ENCODE peak calls at places on chromosomes 3 and 15, in ten cellular contexts. One of them, this sample, is unnamed.

GRCh38 chr3:147355104-147355854 is 51.1 kb downstream of the ZIC4 start:
- DNase-seq in CD4-positive, alpha-beta memory T cell: no peak
- DNase-seq in Panc1: no peak
- DNase-seq in HAP-1: no peak
- DNase-seq in CD8-positive, alpha-beta T cell: no peak
- DNase-seq in effector memory CD4-positive, alpha-beta T cell: no peak
- DNase-seq in mammary epithelial cell: no peak
- DNase-seq in endodermal cell: peak; percentile 55
- DNase-seq in heart right ventricle: no peak
- DNase-seq in upper lobe of right lung: no peak
- DNase-seq in this sample: no peak

GRCh38 chr15:57085267-57085666 is 166.8 kb downstream of the TCF12 start:
- DNase-seq in mammary epithelial cell: no peak
- DNase-seq in Panc1: no peak
- DNase-seq in CD8-positive, alpha-beta T cell: no peak
- DNase-seq in CD4-positive, alpha-beta memory T cell: no peak
- DNase-seq in HAP-1: no peak
- DNase-seq in heart right ventricle: no peak
- DNase-seq in upper lobe of right lung: no peak
- DNase-seq in endodermal cell: no peak
- DNase-seq in effector memory CD4-positive, alpha-beta T cell: no peak
- DNase-seq in this sample: no peak

GRCh38 chr15:89117790-89118189 is 29.5 kb downstream of the ABHD2 start:
- DNase-seq in CD4-positive, alpha-beta memory T cell: no peak
- DNase-seq in upper lobe of right lung: no peak
- DNase-seq in endodermal cell: no peak
- DNase-seq in heart right ventricle: no peak
- DNase-seq in effector memory CD4-positive, alpha-beta T cell: no peak
- DNase-seq in HAP-1: no peak
- DNase-seq in CD8-positive, alpha-beta T cell: no peak
- DNase-seq in mammary epithelial cell: no peak
- DNase-seq in Panc1: no peak
- DNase-seq in this sample: no peak

GRCh38 chr15:97566957-97567356 is 393.5 kb upstream of the ARRDC4 start:
- DNase-seq in upper lobe of right lung: no peak
- DNase-seq in HAP-1: no peak
- DNase-seq in CD8-positive, alpha-beta T cell: no peak
- DNase-seq in mammary epithelial cell: no peak
- DNase-seq in CD4-positive, alpha-beta memory T cell: no peak
- DNase-seq in Panc1: no peak
- DNase-seq in heart right ventricle: peak; percentile 7
- DNase-seq in endodermal cell: no peak
- DNase-seq in effector memory CD4-positive, alpha-beta T cell: no peak
- DNase-seq in this sample: no peak

GRCh38 chr3:127857270-127857801 is 35.0 kb upstream of the MGLL start:
- DNase-seq in upper lobe of right lung: no peak
- DNase-seq in heart right ventricle: no peak
- DNase-seq in CD4-positive, alpha-beta memory T cell: no peak
- DNase-seq in effector memory CD4-positive, alpha-beta T cell: no peak
- DNase-seq in mammary epithelial cell: no peak
- DNase-seq in Panc1: no peak
- DNase-seq in endodermal cell: no peak
- DNase-seq in CD8-positive, alpha-beta T cell: no peak
- DNase-seq in HAP-1: no peak
- DNase-seq in this sample: peak; percentile 28

GRCh38 chr3:50100956-50101845 is 12.5 kb downstream of the RBM5 start:
- DNase-seq in upper lobe of right lung: no peak
- DNase-seq in heart right ventricle: no peak
- DNase-seq in mammary epithelial cell: no peak
- DNase-seq in Panc1: no peak
- DNase-seq in endodermal cell: no peak
- DNase-seq in effector memory CD4-positive, alpha-beta T cell: no peak
- DNase-seq in CD8-positive, alpha-beta T cell: no peak
- DNase-seq in CD4-positive, alpha-beta memory T cell: no peak
- DNase-seq in HAP-1: peak; percentile 100
- DNase-seq in this sample: peak; percentile 40

GRCh38 chr3:114439279-114439678 is 145.5 kb downstream of the TIGIT start:
- DNase-seq in heart right ventricle: no peak
- DNase-seq in mammary epithelial cell: no peak
- DNase-seq in CD4-positive, alpha-beta memory T cell: no peak
- DNase-seq in upper lobe of right lung: no peak
- DNase-seq in endodermal cell: no peak
- DNase-seq in Panc1: no peak
- DNase-seq in effector memory CD4-positive, alpha-beta T cell: no peak
- DNase-seq in HAP-1: no peak
- DNase-seq in CD8-positive, alpha-beta T cell: no peak
- DNase-seq in this sample: peak; percentile 27

GRCh38 chr15:72176155-72176554 is 21.4 kb downstream of the GRAMD2A start:
- DNase-seq in Panc1: no peak
- DNase-seq in effector memory CD4-positive, alpha-beta T cell: no peak
- DNase-seq in mammary epithelial cell: no peak
- DNase-seq in upper lobe of right lung: no peak
- DNase-seq in endodermal cell: peak; percentile 35
- DNase-seq in CD8-positive, alpha-beta T cell: no peak
- DNase-seq in CD4-positive, alpha-beta memory T cell: no peak
- DNase-seq in heart right ventricle: no peak
- DNase-seq in HAP-1: no peak
- DNase-seq in this sample: no peak

GRCh38 chr3:81764665-81765064 is 3.2 kb upstream of the GBE1 start:
- DNase-seq in HAP-1: no peak
- DNase-seq in endodermal cell: no peak
- DNase-seq in upper lobe of right lung: no peak
- DNase-seq in mammary epithelial cell: no peak
- DNase-seq in CD8-positive, alpha-beta T cell: no peak
- DNase-seq in heart right ventricle: no peak
- DNase-seq in Panc1: no peak
- DNase-seq in effector memory CD4-positive, alpha-beta T cell: no peak
- DNase-seq in CD4-positive, alpha-beta memory T cell: no peak
- DNase-seq in this sample: peak; percentile 61

GRCh38 chr3:54223063-54223462 is 100.7 kb downstream of the CACNA2D3 start:
- DNase-seq in HAP-1: no peak
- DNase-seq in heart right ventricle: no peak
- DNase-seq in CD8-positive, alpha-beta T cell: no peak
- DNase-seq in Panc1: no peak
- DNase-seq in effector memory CD4-positive, alpha-beta T cell: no peak
- DNase-seq in CD4-positive, alpha-beta memory T cell: no peak
- DNase-seq in endodermal cell: no peak
- DNase-seq in upper lobe of right lung: no peak
- DNase-seq in mammary epithelial cell: no peak
- DNase-seq in this sample: no peak

GRCh38 chr3:15287565-15288330 is 44.6 kb downstream of the SH3BP5 start:
- DNase-seq in mammary epithelial cell: no peak
- DNase-seq in upper lobe of right lung: no peak
- DNase-seq in HAP-1: no peak
- DNase-seq in CD4-positive, alpha-beta memory T cell: no peak
- DNase-seq in CD8-positive, alpha-beta T cell: no peak
- DNase-seq in Panc1: no peak
- DNase-seq in endodermal cell: no peak
- DNase-seq in heart right ventricle: peak; percentile 50
- DNase-seq in effector memory CD4-positive, alpha-beta T cell: no peak
- DNase-seq in this sample: peak; percentile 75

GRCh38 chr3:184740509-184741258 is 28.8 kb upstream of the MAGEF1 start:
- DNase-seq in Panc1: no peak
- DNase-seq in effector memory CD4-positive, alpha-beta T cell: no peak
- DNase-seq in heart right ventricle: no peak
- DNase-seq in upper lobe of right lung: no peak
- DNase-seq in CD8-positive, alpha-beta T cell: no peak
- DNase-seq in HAP-1: no peak
- DNase-seq in mammary epithelial cell: peak; percentile 99
- DNase-seq in CD4-positive, alpha-beta memory T cell: no peak
- DNase-seq in endodermal cell: peak; percentile 46
- DNase-seq in this sample: peak; percentile 58

GRCh38 chr15:44588541-44588940 is 51.6 kb downstream of the EIF3J start:
- DNase-seq in effector memory CD4-positive, alpha-beta T cell: no peak
- DNase-seq in HAP-1: no peak
- DNase-seq in CD4-positive, alpha-beta memory T cell: no peak
- DNase-seq in heart right ventricle: no peak
- DNase-seq in endodermal cell: no peak
- DNase-seq in upper lobe of right lung: no peak
- DNase-seq in mammary epithelial cell: no peak
- DNase-seq in CD8-positive, alpha-beta T cell: no peak
- DNase-seq in Panc1: no peak
- DNase-seq in this sample: no peak

GRCh38 chr15:100832178-100832942 is 47.3 kb upstream of the ALDH1A3 start:
- DNase-seq in effector memory CD4-positive, alpha-beta T cell: no peak
- DNase-seq in endodermal cell: no peak
- DNase-seq in mammary epithelial cell: no peak
- DNase-seq in upper lobe of right lung: no peak
- DNase-seq in Panc1: no peak
- DNase-seq in HAP-1: no peak
- DNase-seq in heart right ventricle: no peak
- DNase-seq in CD4-positive, alpha-beta memory T cell: no peak
- DNase-seq in CD8-positive, alpha-beta T cell: no peak
- DNase-seq in this sample: no peak

GRCh38 chr3:124780356-124780755 is 50.1 kb downstream of the UMPS start:
- DNase-seq in HAP-1: no peak
- DNase-seq in endodermal cell: no peak
- DNase-seq in CD4-positive, alpha-beta memory T cell: no peak
- DNase-seq in Panc1: no peak
- DNase-seq in heart right ventricle: peak; percentile 87
- DNase-seq in CD8-positive, alpha-beta T cell: no peak
- DNase-seq in mammary epithelial cell: no peak
- DNase-seq in upper lobe of right lung: peak; percentile 58
- DNase-seq in effector memory CD4-positive, alpha-beta T cell: no peak
- DNase-seq in this sample: peak; percentile 95

GRCh38 chr3:27326211-27326948 is 42.8 kb downstream of the NEK10 start:
- DNase-seq in CD4-positive, alpha-beta memory T cell: no peak
- DNase-seq in heart right ventricle: peak; percentile 52
- DNase-seq in mammary epithelial cell: peak; percentile 46
- DNase-seq in effector memory CD4-positive, alpha-beta T cell: no peak
- DNase-seq in Panc1: peak; percentile 10
- DNase-seq in HAP-1: no peak
- DNase-seq in CD8-positive, alpha-beta T cell: no peak
- DNase-seq in endodermal cell: no peak
- DNase-seq in upper lobe of right lung: no peak
- DNase-seq in this sample: peak; percentile 91

GRCh38 chr3:176274161-176274560 is 923.1 kb downstream of the TBL1XR1 start:
- DNase-seq in endodermal cell: no peak
- DNase-seq in upper lobe of right lung: no peak
- DNase-seq in effector memory CD4-positive, alpha-beta T cell: no peak
- DNase-seq in HAP-1: peak; percentile 2
- DNase-seq in heart right ventricle: no peak
- DNase-seq in CD8-positive, alpha-beta T cell: no peak
- DNase-seq in mammary epithelial cell: peak; percentile 4
- DNase-seq in Panc1: no peak
- DNase-seq in CD4-positive, alpha-beta memory T cell: no peak
- DNase-seq in this sample: no peak

GRCh38 chr3:71902258-71903128 is 117.5 kb upstream of the PROK2 start:
- DNase-seq in upper lobe of right lung: no peak
- DNase-seq in endodermal cell: no peak
- DNase-seq in Panc1: no peak
- DNase-seq in HAP-1: no peak
- DNase-seq in heart right ventricle: no peak
- DNase-seq in effector memory CD4-positive, alpha-beta T cell: no peak
- DNase-seq in mammary epithelial cell: no peak
- DNase-seq in CD8-positive, alpha-beta T cell: no peak
- DNase-seq in CD4-positive, alpha-beta memory T cell: no peak
- DNase-seq in this sample: no peak
- H3K4me1 ChIP-seq in upper lobe of right lung: no peaks in the 10 kb centered on the region
- H3K4me1 ChIP-seq in endodermal cell: no peaks in the 10 kb centered on the region
- H3K4me1 ChIP-seq in Panc1: no peaks in the 10 kb centered on the region
- H3K4me1 ChIP-seq in HAP-1: no peaks in the 10 kb centered on the region
- H3K4me1 ChIP-seq in heart right ventricle: peaks cover 19% of the 10 kb centered on the region
- H3K4me1 ChIP-seq in effector memory CD4-positive, alpha-beta T cell: no peaks in the 10 kb centered on the region
- H3K4me1 ChIP-seq in mammary epithelial cell: no peaks in the 10 kb centered on the region
- H3K4me1 ChIP-seq in CD8-positive, alpha-beta T cell: no peaks in the 10 kb centered on the region
- H3K4me1 ChIP-seq in CD4-positive, alpha-beta memory T cell: peaks cover 3% of the 10 kb centered on the region
- H3K4me1 ChIP-seq in this sample: peaks cover 14% of the 10 kb centered on the region

GRCh38 chr3:193554790-193555189 is at the start of gene ATP13A4:
- DNase-seq in CD4-positive, alpha-beta memory T cell: no peak
- DNase-seq in mammary epithelial cell: no peak
- DNase-seq in CD8-positive, alpha-beta T cell: no peak
- DNase-seq in Panc1: no peak
- DNase-seq in HAP-1: no peak
- DNase-seq in effector memory CD4-positive, alpha-beta T cell: no peak
- DNase-seq in heart right ventricle: no peak
- DNase-seq in upper lobe of right lung: peak; percentile 68
- DNase-seq in endodermal cell: peak; percentile 83
- DNase-seq in this sample: no peak
- H3K4me1 ChIP-seq in CD4-positive, alpha-beta memory T cell: no peaks in the 10 kb centered on the region
- H3K4me1 ChIP-seq in mammary epithelial cell: no peaks in the 10 kb centered on the region
- H3K4me1 ChIP-seq in CD8-positive, alpha-beta T cell: no peaks in the 10 kb centered on the region
- H3K4me1 ChIP-seq in Panc1: no peaks in the 10 kb centered on the region
- H3K4me1 ChIP-seq in HAP-1: peaks cover 6% of the 10 kb centered on the region
- H3K4me1 ChIP-seq in effector memory CD4-positive, alpha-beta T cell: no peaks in the 10 kb centered on the region
- H3K4me1 ChIP-seq in heart right ventricle: no peaks in the 10 kb centered on the region
- H3K4me1 ChIP-seq in upper lobe of right lung: no peaks in the 10 kb centered on the region
- H3K4me1 ChIP-seq in endodermal cell: peaks cover 3% of the 10 kb centered on the region
- H3K4me1 ChIP-seq in this sample: no peaks in the 10 kb centered on the region

DNA sequence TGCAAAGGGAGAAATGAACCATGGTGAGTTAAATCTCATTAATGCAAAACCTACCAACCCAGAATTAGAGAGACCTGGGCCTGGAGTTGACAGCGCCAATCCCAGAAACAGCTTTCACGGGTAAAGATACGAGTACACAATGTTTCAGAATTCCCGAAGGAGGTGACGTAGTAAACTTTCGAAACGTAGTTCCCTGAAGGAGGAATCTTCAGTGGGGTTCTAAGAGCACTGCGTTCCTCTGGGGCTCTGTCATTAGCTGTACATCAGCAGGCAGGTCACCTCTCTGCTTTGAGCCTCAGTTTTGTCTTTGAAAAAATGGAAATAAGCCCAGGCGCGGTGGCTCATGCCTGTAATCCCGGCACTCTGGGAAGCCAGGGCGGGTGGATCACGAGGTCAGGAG is 152.3 kb downstream of the XXYLT1 start:
- DNase-seq in HAP-1: no peak
- DNase-seq in heart right ventricle: no peak
- DNase-seq in effector memory CD4-positive, alpha-beta T cell: no peak
- DNase-seq in upper lobe of right lung: no peak
- DNase-seq in CD4-positive, alpha-beta memory T cell: no peak
- DNase-seq in Panc1: no peak
- DNase-seq in CD8-positive, alpha-beta T cell: no peak
- DNase-seq in mammary epithelial cell: no peak
- DNase-seq in endodermal cell: no peak
- DNase-seq in this sample: no peak
- H3K4me1 ChIP-seq in HAP-1: peaks cover 2% of the 10 kb centered on the region
- H3K4me1 ChIP-seq in heart right ventricle: peaks cover 38% of the 10 kb centered on the region
- H3K4me1 ChIP-seq in effector memory CD4-positive, alpha-beta T cell: no peaks in the 10 kb centered on the region
- H3K4me1 ChIP-seq in upper lobe of right lung: no peaks in the 10 kb centered on the region
- H3K4me1 ChIP-seq in CD4-positive, alpha-beta memory T cell: no peaks in the 10 kb centered on the region
- H3K4me1 ChIP-seq in Panc1: peaks cover 33% of the 10 kb centered on the region
- H3K4me1 ChIP-seq in CD8-positive, alpha-beta T cell: no peaks in the 10 kb centered on the region
- H3K4me1 ChIP-seq in mammary epithelial cell: peaks cover 4% of the 10 kb centered on the region
- H3K4me1 ChIP-seq in endodermal cell: peaks cover 33% of the 10 kb centered on the region
- H3K4me1 ChIP-seq in this sample: peaks cover 8% of the 10 kb centered on the region

DNA sequence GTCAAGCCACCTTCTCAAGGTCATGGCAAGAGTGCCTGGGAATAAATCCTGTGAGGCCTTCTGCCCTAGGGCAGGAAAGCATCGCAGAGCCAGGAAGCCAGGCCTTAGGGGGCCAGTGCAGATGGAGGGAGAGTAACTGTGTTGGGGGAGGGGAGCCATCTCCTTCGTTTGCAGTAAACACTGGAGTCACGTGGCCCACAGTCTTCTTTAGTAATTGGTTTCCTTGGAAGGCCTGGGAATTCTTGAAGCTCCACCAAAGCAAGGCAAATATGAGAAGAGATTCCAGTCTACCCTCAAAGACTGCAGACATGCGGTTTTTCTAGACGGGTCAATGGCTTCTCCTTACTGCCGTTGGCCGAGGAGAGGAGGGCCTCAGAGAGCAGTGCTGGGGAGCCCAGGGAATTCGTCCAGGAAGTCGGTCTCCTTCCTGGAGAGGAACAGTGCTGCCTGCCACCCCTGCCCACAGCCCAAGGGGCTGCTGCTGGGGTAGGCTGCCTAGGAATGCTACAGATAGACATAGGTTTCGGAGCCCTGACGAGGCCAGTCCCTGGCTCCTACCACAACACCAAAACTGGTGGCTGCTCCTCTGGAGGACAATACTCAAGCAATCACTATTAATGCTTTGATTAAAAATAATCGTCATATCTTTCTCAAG is 30.6 kb downstream of the ANP32A start:
- DNase-seq in mammary epithelial cell: no peak
- DNase-seq in upper lobe of right lung: no peak
- DNase-seq in HAP-1: no peak
- DNase-seq in heart right ventricle: peak; percentile 48
- DNase-seq in CD8-positive, alpha-beta T cell: no peak
- DNase-seq in CD4-positive, alpha-beta memory T cell: no peak
- DNase-seq in Panc1: no peak
- DNase-seq in endodermal cell: peak; percentile 78
- DNase-seq in effector memory CD4-positive, alpha-beta T cell: no peak
- DNase-seq in this sample: peak; percentile 37
- H3K4me1 ChIP-seq in mammary epithelial cell: peaks cover 48% of the 10 kb centered on the region
- H3K4me1 ChIP-seq in upper lobe of right lung: peaks cover 73% of the 10 kb centered on the region
- H3K4me1 ChIP-seq in HAP-1: peaks cover 10% of the 10 kb centered on the region
- H3K4me1 ChIP-seq in heart right ventricle: peaks cover 79% of the 10 kb centered on the region
- H3K4me1 ChIP-seq in CD8-positive, alpha-beta T cell: peaks cover 59% of the 10 kb centered on the region
- H3K4me1 ChIP-seq in CD4-positive, alpha-beta memory T cell: peaks cover 55% of the 10 kb centered on the region
- H3K4me1 ChIP-seq in Panc1: peaks cover 54% of the 10 kb centered on the region
- H3K4me1 ChIP-seq in endodermal cell: peaks cover 49% of the 10 kb centered on the region
- H3K4me1 ChIP-seq in effector memory CD4-positive, alpha-beta T cell: peaks cover 34% of the 10 kb centered on the region
- H3K4me1 ChIP-seq in this sample: peaks cover 10% of the 10 kb centered on the region